ENCODE peak calls at places on chromosomes 11 and 22, in nine cellular contexts. W is fibroblast of lung, B is cardiac fibroblast, O is iPS DF 6.9, I is endothelial cell, C is NCI-H2171 treated with DMSO at 0.1 percent for 48 hours, D is spleen, H is MV-4-11, N is foreskin melanocyte. A is an unnamed sample.

GRCh38 chr11:6402561-6402981 is 12.3 kb downstream of the SMPD1 start:
- DNase-seq in W (peak; percentile 27), B (no peak), O (no peak), I (no peak), C (no peak), D (no peak), H (peak; percentile 83), N (no peak), A (no peak)

GRCh38 chr11:125494033-125494364 is 2.1 kb downstream of the FEZ1 start:
- DNase-seq in W (no peak), B (no peak), O (no peak), I (no peak), C (no peak), D (no peak), H (no peak), N (peak; percentile 52), A (no peak)

GRCh38 chr11:91396243-91397133 is 828.1 kb upstream of the FAT3 start:
- DNase-seq in W (peak; percentile 51), B (no peak), O (no peak), I (no peak), C (no peak), D (no peak), H (no peak), N (no peak), A (peak; percentile 83)

GRCh38 chr11:38169286-38169685 is 1571.2 kb upstream of the RAG2 start:
- DNase-seq in W (peak; percentile 76), B (peak; percentile 70), O (no peak), I (no peak), C (no peak), D (no peak), H (no peak), N (no peak), A (no peak)

GRCh38 chr11:112292785-112293407 is 32.2 kb upstream of the PLET1 start:
- DNase-seq in W (peak; percentile 96), B (peak; percentile 90), O (no peak), I (no peak), C (peak; percentile 21), D (no peak), H (peak; percentile 58), N (no peak), A (peak; percentile 67)

GRCh38 chr22:23575601-23576000 is 4.5 kb downstream of the IGLL1 start:
- DNase-seq in W (no peak), B (no peak), O (no peak), I (no peak), C (no peak), D (peak; percentile 34), H (no peak), N (no peak), A (no peak)

GRCh38 chr11:112962854-112963367 is 1.7 kb downstream of the NCAM1 start:
- DNase-seq in W (peak; percentile 34), B (peak; percentile 15), O (no peak), I (peak; percentile 44), C (peak; percentile 64), D (peak; percentile 78), H (no peak), N (peak; percentile 12), A (no peak)

GRCh38 chr11:34565417-34566208 is 52.0 kb upstream of the ELF5 start:
- DNase-seq in W (no peak), B (no peak), O (peak; percentile 43), I (peak; percentile 26), C (peak; percentile 8), D (no peak), H (no peak), N (no peak), A (no peak)

GRCh38 chr11:110797453-110797852 is 85.2 kb upstream of the ARHGAP20 start:
- DNase-seq in W (peak; percentile 65), B (no peak), O (no peak), I (no peak), C (no peak), D (no peak), H (peak; percentile 76), N (no peak), A (no peak)

GRCh38 chr11:118205979-118206611 is 18.7 kb downstream of the JAML start:
- DNase-seq in W (no peak), B (no peak), O (no peak), I (no peak), C (no peak), D (no peak), H (peak; percentile 77), N (no peak), A (no peak)

GRCh38 chr11:113553235-113553634 is 78.0 kb upstream of the DRD2 start:
- DNase-seq in W (peak; percentile 100), B (peak; percentile 92), O (peak; percentile 48), I (no peak), C (no peak), D (no peak), H (no peak), N (peak; percentile 60), A (no peak)

GRCh38 chr22:38243007-38243775 is 29.6 kb downstream of the TMEM184B start:
- DNase-seq in W (peak; percentile 27), B (peak; percentile 83), O (no peak), I (no peak), C (peak; percentile 100), D (no peak), H (no peak), N (no peak), A (no peak)

GRCh38 chr11:85137597-85137996 is 489.5 kb downstream of the DLG2 start:
- DNase-seq in W (no peak), B (no peak), O (no peak), I (no peak), C (no peak), D (no peak), H (no peak), N (no peak), A (peak; percentile 85)

GRCh38 chr11:102530558-102530957 is at the start of gene MMP7:
- DNase-seq in W (peak; percentile 46), B (peak; percentile 15), O (no peak), I (no peak), C (no peak), D (no peak), H (peak; percentile 49), N (no peak), A (no peak)

GRCh38 chr11:47348859-47349258 is 3.6 kb downstream of the MYBPC3 start:
- DNase-seq in W (no peak), B (peak; percentile 40), O (no peak), I (no peak), C (peak; percentile 64), D (no peak), H (peak; percentile 71), N (no peak), A (peak; percentile 13)

GRCh38 chr11:3664032-3664630 is 7.1 kb downstream of the CHRNA10 start:
- DNase-seq in W (no peak), B (no peak), O (no peak), I (no peak), C (no peak), D (no peak), H (no peak), N (no peak), A (no peak)

GRCh38 chr11:107689317-107690202 is 22.3 kb downstream of the SLN start:
- DNase-seq in W (peak; percentile 43), B (peak; percentile 79), O (no peak), I (peak; percentile 72), C (peak; percentile 61), D (no peak), H (peak; percentile 64), N (peak; percentile 46), A (peak; percentile 82)

GRCh38 chr11:121456816-121457431 is 4.2 kb upstream of the SORL1-AS1 start:
- DNase-seq in W (no peak), B (no peak), O (no peak), I (no peak), C (no peak), D (no peak), H (no peak), N (no peak), A (no peak)

A was measured in LNCaP clone FGC.